ENCODE peak calls at places on chromosomes 12 and 14, in five cellular contexts. H is stimulated activated CD8-positive, alpha-beta memory T cell treated with anti-CD3 and anti-CD28 coated beads, Interleukin-4, amount 100 ng/mL, for 1 hour; T is OCI-LY7; P is T-cell; Y is stimulated activated CD4-positive, alpha-beta T cell treated with anti-CD3 and anti-CD28 coated beads, TNF-alpha, amount 100 ng/mL, for 1 hour. O is an unnamed sample.

GRCh38 chr12:174596-174995 is 39.4 kb downstream of the SLC6A12 start:
- DNase-seq in H (no peak), T (no peak), P (no peak), Y (no peak), O (no peak)

GRCh38 chr12:95416111-95416636 is 57.8 kb upstream of the METAP2 start:
- DNase-seq in H (no peak), T (peak), P (no peak), Y (no peak), O (no peak)

GRCh38 chr12:65823481-65824313 is 586 bp upstream of the HMGA2 start:
- DNase-seq in H (no peak), T (no peak), P (no peak), Y (no peak), O (no peak)

GRCh38 chr12:104703372-104703771 is 246.6 kb downstream of the CHST11 start:
- DNase-seq in H (no peak), T (no peak), P (no peak), Y (no peak), O (no peak)

GRCh38 chr12:111451649-111452129 is 46.0 kb downstream of the SH2B3 start:
- DNase-seq in H (no peak), T (peak), P (no peak), Y (no peak), O (no peak)

GRCh38 chr14:93059260-93059659 is 56.5 kb downstream of the ITPK1 start:
- DNase-seq in H (no peak), T (no peak), P (no peak), Y (no peak), O (no peak)

GRCh38 chr12:114316076-114316475 is 89.9 kb downstream of the TBX5 start:
- DNase-seq in H (no peak), T (no peak), P (no peak), Y (no peak), O (no peak)

GRCh38 chr12:118259079-118259478 is 113.6 kb downstream of the TAOK3 start:
- DNase-seq in H (no peak), T (no peak), P (no peak), Y (no peak), O (no peak)

GRCh38 chr12:57106021-57106708 is 5.0 kb downstream of the STAT6 start:
- DNase-seq in H (no peak), T (no peak), P (no peak), Y (no peak), O (no peak)

GRCh38 chr14:24845851-24846250 is 204.1 kb downstream of the STXBP6 start:
- DNase-seq in H (no peak), T (no peak), P (no peak), Y (no peak), O (no peak)

GRCh38 chr12:6620137-6620884 is 13.1 kb upstream of the CHD4 start:
- DNase-seq in H (no peak), T (no peak), P (peak), Y (no peak), O (no peak)

GRCh38 chr12:124109760-124110159 is 136.7 kb downstream of the ZNF664 start:
- DNase-seq in H (no peak), T (peak), P (no peak), Y (no peak), O (no peak)

GRCh38 chr12:87704374-87704773 is 324.8 kb downstream of the C12orf50 start:
- DNase-seq in H (no peak), T (no peak), P (no peak), Y (no peak), O (no peak)

GRCh38 chr12:96034631-96035282 is 630 bp downstream of the LTA4H start:
- DNase-seq in H (no peak), T (peak), P (no peak), Y (no peak), O (no peak)

GRCh38 chr14:102451064-102451352 is 58.6 kb downstream of the ANKRD9 start:
- DNase-seq in H (no peak), T (no peak), P (no peak), Y (no peak), O (no peak)

GRCh38 chr12:3061129-3061857 is 15.9 kb upstream of the TSPAN9 start:
- DNase-seq in H (no peak), T (no peak), P (no peak), Y (no peak), O (no peak)

GRCh38 chr12:49367381-49368239 is at the start of gene SPATS2:
- DNase-seq in H (no peak), T (no peak), P (no peak), Y (no peak), O (no peak)

GRCh38 chr12:71665109-71665476 is 992 bp downstream of the THAP2 start:
- DNase-seq in H (no peak), T (no peak), P (no peak), Y (no peak), O (no peak)

GRCh38 chr14:70905316-70905715 is 1.9 kb upstream of the PCNX1 start:
- DNase-seq in H (no peak), T (no peak), P (no peak), Y (no peak), O (no peak)

GRCh38 chr14:66311935-66312334 is 174.2 kb upstream of the CCDC196 start:
- DNase-seq in H (no peak), T (no peak), P (no peak), Y (no peak), O (no peak)